ENCODE peak calls at places on chromosomes 11 and 22, in four cellular contexts. O is astrocyte, I is left lung, T is GM23248. Z is an unnamed sample.

GRCh38 chr22:30208631-30209603 is 37.6 kb downstream of the LIF start:
- DNase-seq in I (peak; percentile 83), T (peak; percentile 83), O (peak; percentile 94), Z (peak; percentile 88)

GRCh38 chr11:71349627-71350026 is 97.2 kb upstream of the SHANK2 start:
- DNase-seq in T (no peak), I (no peak), O (no peak), Z (no peak)

GRCh38 chr22:32870474-32870873 is 69.0 kb downstream of the TIMP3 start:
- DNase-seq in O (no peak), I (no peak), T (no peak), Z (no peak)

GRCh38 chr11:92886243-92886905 is 83.1 kb upstream of the MTNR1B start:
- DNase-seq in I (no peak), O (peak; percentile 18), T (peak; percentile 61), Z (peak; percentile 86)

GRCh38 chr11:19730373-19730772 is 17.7 kb downstream of the NAV2 start:
- DNase-seq in I (no peak), O (no peak), T (peak; percentile 61), Z (no peak)

GRCh38 chr22:39656495-39657490 is 86.2 kb downstream of the CACNA1I start:
- DNase-seq in I (no peak), O (no peak), T (peak; percentile 45), Z (no peak)

GRCh38 chr22:35376728-35377472 is 4.0 kb upstream of the HMOX1 start:
- DNase-seq in O (peak; percentile 96), I (peak; percentile 92), T (peak; percentile 99), Z (peak; percentile 94)

GRCh38 chr11:123674297-123674696 is 19.9 kb upstream of the SCN3B start:
- DNase-seq in T (no peak), O (no peak), I (no peak), Z (peak; percentile 64)

GRCh38 chr11:15897211-15897960 is 459.0 kb downstream of the SOX6 start:
- DNase-seq in O (peak; percentile 68), T (peak; percentile 27), I (no peak), Z (peak; percentile 4)

GRCh38 chr22:38138961-38139360 is 28.5 kb upstream of the BAIAP2L2 start:
- DNase-seq in O (no peak), I (no peak), T (no peak), Z (no peak)

GRCh38 chr11:13277719-13278619 is at the start of gene BMAL1:
- DNase-seq in O (no peak), T (peak; percentile 67), I (peak; percentile 94), Z (no peak)

GRCh38 chr11:18501629-18502028 is 25.1 kb downstream of the TSG101 start:
- DNase-seq in T (no peak), I (no peak), O (no peak), Z (no peak)

GRCh38 chr11:37110383-37110782 is 512.3 kb upstream of the RAG2 start:
- DNase-seq in I (no peak), T (no peak), O (no peak), Z (peak; percentile 45)

GRCh38 chr11:103585911-103586310 is 450.5 kb upstream of the DDI1 start:
- DNase-seq in O (no peak), T (no peak), I (no peak), Z (no peak)

GRCh38 chr11:129960216-129961214 is 42.1 kb downstream of the PRDM10 start:
- DNase-seq in I (no peak), T (peak; percentile 92), O (peak; percentile 93), Z (peak; percentile 98)

GRCh38 chr11:46524201-46524600 is 69.6 kb downstream of the AMBRA1 start:
- DNase-seq in T (no peak), I (no peak), O (no peak), Z (no peak)

GRCh38 chr22:44336962-44337657 is 24.4 kb upstream of the SHISAL1 start:
- DNase-seq in I (peak; percentile 77), T (no peak), O (no peak), Z (no peak)

GRCh38 chr11:109247071-109247470 is 174.9 kb upstream of the C11orf87 start:
- DNase-seq in I (no peak), T (peak; percentile 72), O (peak; percentile 49), Z (peak; percentile 84)

GRCh38 chr11:94793822-94794221 is 25.7 kb downstream of the AMOTL1 start:
- DNase-seq in T (peak; percentile 56), O (peak; percentile 91), I (no peak), Z (peak; percentile 58)

GRCh38 chr11:8097926-8098325 is 16.9 kb downstream of the TUB start:
- DNase-seq in T (no peak), O (no peak), I (no peak), Z (no peak)

GRCh38 chr11:64007629-64008282 is 21.5 kb downstream of the OTUB1 start:
- DNase-seq in T (peak; percentile 84), I (peak; percentile 92), O (no peak), Z (no peak)

GRCh38 chr11:19347911-19348310 is 107.2 kb upstream of the E2F8 start:
- DNase-seq in O (no peak), T (no peak), I (peak; percentile 58), Z (no peak)

GRCh38 chr11:118771481-118772278 is 19.3 kb downstream of the DDX6 start:
- DNase-seq in I (no peak), T (no peak), O (no peak), Z (no peak)
- H3K36me3 ChIP-seq in I (peaks cover 51% of the 10 kb centered on the region), T (peaks cover 63% of the 10 kb centered on the region), O (peaks cover 25% of the 10 kb centered on the region), Z (peaks cover 69% of the 10 kb centered on the region)

DNA sequence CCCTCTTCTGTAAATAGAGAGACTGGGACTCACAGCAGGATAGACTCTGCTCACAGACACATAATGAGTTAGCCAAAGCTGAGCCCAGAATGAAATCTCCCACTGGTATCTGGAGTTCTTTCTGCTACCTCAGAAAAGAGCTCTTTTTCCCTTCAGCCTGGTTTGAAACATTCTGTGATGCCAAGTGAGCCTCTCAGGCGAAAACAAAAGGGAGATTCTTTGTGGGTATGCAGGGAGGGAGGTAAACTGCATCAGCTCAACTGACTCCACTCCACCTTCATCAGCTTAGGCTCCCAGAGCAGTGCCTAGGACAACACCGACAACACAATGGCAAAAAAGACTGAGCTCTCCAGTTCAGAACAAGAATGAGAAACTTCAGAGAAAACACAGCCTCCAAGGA is 55.1 kb upstream of the SCUBE2 start:
- DNase-seq in T (no peak), O (no peak), I (no peak), Z (no peak)
- H3K36me3 ChIP-seq in T (peaks cover 69% of the 10 kb centered on the region), O (peaks cover 66% of the 10 kb centered on the region), I (peaks cover 100% of the 10 kb centered on the region), Z (peaks cover 41% of the 10 kb centered on the region)

GRCh38 chr22:19052941-19053551 is 69.2 kb downstream of the DGCR2 start:
- DNase-seq in O (no peak), I (no peak), T (no peak), Z (no peak)

GRCh38 chr22:19051381-19051780 is 70.8 kb downstream of the DGCR2 start:
- DNase-seq in O (no peak), I (no peak), T (no peak), Z (no peak)

GRCh38 chr22:19048531-19048930 is 73.7 kb downstream of the DGCR2 start:
- DNase-seq in T (no peak), I (no peak), O (no peak), Z (no peak)

GRCh38 chr22:19047993-19048392 is 74.2 kb downstream of the DGCR2 start:
- DNase-seq in T (no peak), O (no peak), I (no peak), Z (no peak)

GRCh38 chr22:19050117-19050516 is 72.1 kb downstream of the DGCR2 start:
- DNase-seq in I (no peak), T (no peak), O (no peak), Z (no peak)
- H3K36me3 ChIP-seq in I (peaks cover 99% of the 10 kb centered on the region), T (peaks cover 24% of the 10 kb centered on the region), O (peaks cover 21% of the 10 kb centered on the region), Z (peaks cover 19% of the 10 kb centered on the region)

DNA sequence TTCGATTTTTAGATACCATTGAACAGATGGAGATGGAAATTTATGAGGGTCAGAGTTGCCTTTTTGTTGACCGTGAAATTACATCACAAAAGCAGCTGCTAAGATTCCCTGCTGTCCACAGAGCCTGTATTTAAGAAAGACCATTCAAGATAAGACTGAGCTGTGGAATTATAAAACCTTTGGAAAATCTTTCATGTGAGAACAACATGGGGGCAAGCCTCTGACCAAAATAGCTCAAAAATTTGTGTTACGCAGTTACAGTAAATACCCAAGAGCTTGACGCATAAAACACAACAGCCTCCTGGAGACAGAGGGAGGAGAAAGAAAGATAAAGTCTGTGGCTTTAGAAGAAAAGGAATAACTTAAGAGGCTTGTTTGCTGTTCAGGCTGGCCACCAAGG is 172.4 kb downstream of the AASDHPPT start:
- DNase-seq in I (no peak), T (peak; percentile 17), O (peak; percentile 94), Z (no peak)
- H3K36me3 ChIP-seq in I (no peaks in the 10 kb centered on the region), T (no peaks in the 10 kb centered on the region), O (no peaks in the 10 kb centered on the region), Z (no peaks in the 10 kb centered on the region)

GRCh38 chr11:66063900-66064299 is 6.2 kb upstream of the PACS1 start:
- DNase-seq in O (no peak), T (no peak), I (no peak), Z (no peak)
- H3K36me3 ChIP-seq in O (peaks cover 88% of the 10 kb centered on the region), T (peaks cover 75% of the 10 kb centered on the region), I (peaks cover 99% of the 10 kb centered on the region), Z (peaks cover 94% of the 10 kb centered on the region)

DNA sequence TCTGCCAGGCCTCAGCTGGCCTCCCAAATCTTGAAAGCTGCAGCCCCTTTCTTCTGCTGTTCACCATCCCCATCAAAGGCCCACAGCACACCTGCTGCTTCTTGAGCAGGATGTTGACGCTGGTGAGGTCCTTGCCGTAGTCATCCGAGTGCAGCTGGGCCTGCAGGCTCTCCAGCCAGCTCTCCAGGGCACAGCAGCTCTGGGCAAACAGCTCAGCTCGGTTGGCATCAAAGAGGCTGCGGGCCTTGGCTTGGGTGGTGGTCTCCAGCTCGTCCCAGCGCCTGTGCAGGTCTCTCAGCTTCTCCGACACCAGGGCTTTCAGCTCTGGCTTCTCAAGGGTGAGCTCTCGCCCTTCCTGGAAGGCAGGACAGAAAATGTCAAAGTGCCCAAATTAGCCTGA is 18.5 kb upstream of the RBM4B start:
- DNase-seq in O (no peak), T (no peak), I (peak; percentile 51), Z (no peak)
- H3K36me3 ChIP-seq in O (no peaks in the 10 kb centered on the region), T (no peaks in the 10 kb centered on the region), I (no peaks in the 10 kb centered on the region), Z (peaks cover 42% of the 10 kb centered on the region)

GRCh38 chr11:69650081-69650831 is 9.3 kb downstream of the CCND1 start:
- DNase-seq in O (no peak), I (peak; percentile 67), T (peak; percentile 41), Z (no peak)
- H3K36me3 ChIP-seq in O (peaks cover 61% of the 10 kb centered on the region), I (peaks cover 74% of the 10 kb centered on the region), T (peaks cover 86% of the 10 kb centered on the region), Z (peaks cover 75% of the 10 kb centered on the region)

GRCh38 chr11:117219001-117219400 is 12.9 kb downstream of the PCSK7 start:
- DNase-seq in I (no peak), T (no peak), O (no peak), Z (no peak)
- H3K36me3 ChIP-seq in I (peaks cover 97% of the 10 kb centered on the region), T (peaks cover 48% of the 10 kb centered on the region), O (peaks cover 50% of the 10 kb centered on the region), Z (peaks cover 47% of the 10 kb centered on the region)

GRCh38 chr11:47913569-47914244 is 65.6 kb upstream of the NUP160 start:
- DNase-seq in T (no peak), O (no peak), I (no peak), Z (no peak)
- H3K36me3 ChIP-seq in T (no peaks in the 10 kb centered on the region), O (no peaks in the 10 kb centered on the region), I (no peaks in the 10 kb centered on the region), Z (no peaks in the 10 kb centered on the region)